ENCODE peak calls at places on chromosome 2, in eight cellular contexts. M is body of pancreas, Y is mesothelial cell of epicardium, D is natural killer cell, Q is Peyer's patch, L is B cell, F is AG04450, O is dorsolateral prefrontal cortex. C is an unnamed sample.

GRCh38 chr2:3628800-3629199 is 29.2 kb upstream of the ALLC start:
- DNase-seq in F (no peak), O (no peak), Q (peak), M (peak), Y (no peak), L (no peak), D (no peak), C (peak)

GRCh38 chr2:22153974-22154373 is 1030.2 kb downstream of the TDRD15 start:
- DNase-seq in Y (no peak), D (no peak), M (no peak), F (no peak), O (no peak), L (no peak), Q (no peak), C (no peak)

GRCh38 chr2:214593723-214594122 is 182.9 kb downstream of the VWC2L start:
- DNase-seq in L (no peak), Q (no peak), M (peak), D (no peak), O (no peak), F (peak), Y (no peak), C (no peak)

GRCh38 chr2:125185691-125186270 is 1160.7 kb downstream of the CNTNAP5 start:
- DNase-seq in O (no peak), F (no peak), Q (no peak), Y (no peak), D (no peak), L (no peak), M (no peak), C (no peak)

GRCh38 chr2:171217330-171217729 is 56.6 kb upstream of the TLK1 start:
- DNase-seq in Q (no peak), L (no peak), O (no peak), D (no peak), F (no peak), Y (no peak), M (no peak), C (no peak)

GRCh38 chr2:20604401-20604911 is 46.4 kb downstream of the HS1BP3 start:
- DNase-seq in F (no peak), Y (no peak), L (no peak), O (peak), Q (peak), D (no peak), M (no peak), C (no peak)

GRCh38 chr2:85066874-85067351 is 66.3 kb upstream of the TCF7L1 start:
- DNase-seq in O (peak), F (peak), Y (peak), Q (peak), D (peak), M (peak), L (peak), C (peak)

GRCh38 chr2:214069254-214069653 is 341.6 kb upstream of the VWC2L start:
- DNase-seq in Y (no peak), L (no peak), M (no peak), Q (no peak), D (no peak), O (no peak), F (peak), C (no peak)

GRCh38 chr2:181891966-181892794 is 650 bp downstream of the ITPRID2 start:
- DNase-seq in F (no peak), D (peak), Q (peak), L (peak), O (peak), Y (peak), M (peak), C (peak)

GRCh38 chr2:529425-529824 is 147.8 kb downstream of the TMEM18 start:
- DNase-seq in F (no peak), O (no peak), L (peak), M (no peak), D (no peak), Q (no peak), Y (no peak), C (no peak)

GRCh38 chr2:46389417-46389916 is 89.9 kb upstream of the TMEM247 start:
- DNase-seq in O (no peak), Q (no peak), L (no peak), D (no peak), M (no peak), F (no peak), Y (no peak), C (no peak)

GRCh38 chr2:146853741-146854444 is 990.9 kb upstream of the ACVR2A start:
- DNase-seq in Q (no peak), O (no peak), L (no peak), M (no peak), Y (no peak), F (no peak), D (no peak), C (no peak)

GRCh38 chr2:72153924-72154323 is 6.3 kb upstream of the CYP26B1 start:
- DNase-seq in L (no peak), F (no peak), M (no peak), D (no peak), Q (no peak), Y (no peak), O (no peak), C (no peak)

GRCh38 chr2:207422307-207422960 is 107.3 kb upstream of the CREB1 start:
- DNase-seq in F (no peak), L (no peak), M (no peak), Q (no peak), Y (no peak), O (no peak), D (no peak), C (no peak)

GRCh38 chr2:60379684-60380083 is 173.8 kb downstream of the BCL11A start:
- DNase-seq in Q (no peak), D (no peak), Y (no peak), O (no peak), L (no peak), F (no peak), M (no peak), C (no peak)

GRCh38 chr2:67825476-67825875 is 237.3 kb downstream of the C1D start:
- DNase-seq in Q (no peak), O (no peak), Y (no peak), F (no peak), L (peak), M (no peak), D (no peak), C (no peak)

GRCh38 chr2:171360905-171361304 is 72.9 kb downstream of the METTL8 start:
- DNase-seq in L (no peak), F (no peak), Y (no peak), Q (no peak), D (no peak), M (no peak), O (no peak), C (no peak)

GRCh38 chr2:235883675-235884074 is 284.5 kb downstream of the GBX2 start:
- DNase-seq in M (no peak), O (no peak), Y (no peak), D (no peak), F (no peak), Q (no peak), L (no peak), C (no peak)

GRCh38 chr2:85393836-85394235 is 16.3 kb downstream of the CAPG start:
- DNase-seq in M (no peak), Y (no peak), D (no peak), L (no peak), O (no peak), Q (peak), F (no peak), C (no peak)

GRCh38 chr2:109318150-109318948 is 189.3 kb downstream of the SH3RF3 start:
- DNase-seq in L (no peak), M (peak), Q (peak), Y (no peak), F (peak), O (peak), D (no peak), C (no peak)

GRCh38 chr2:222734690-222735014 is 63.2 kb downstream of the MOGAT1 start:
- DNase-seq in Y (no peak), L (no peak), M (no peak), Q (no peak), D (no peak), F (no peak), O (no peak), C (no peak)

GRCh38 chr2:143528021-143528420 is 398.8 kb downstream of the ARHGAP15 start:
- DNase-seq in F (no peak), M (no peak), D (no peak), O (no peak), Y (no peak), L (no peak), Q (no peak), C (no peak)

GRCh38 chr2:236980961-236981360 is 104.7 kb upstream of the COPS8 start:
- DNase-seq in F (no peak), M (no peak), Q (peak), O (no peak), D (no peak), Y (no peak), L (no peak), C (no peak)

GRCh38 chr2:230938098-230938497 is 13.1 kb upstream of the GPR55 start:
- DNase-seq in D (no peak), Y (no peak), M (no peak), F (no peak), O (no peak), Q (no peak), L (no peak), C (no peak)

GRCh38 chr2:167816897-167817296 is 430.5 kb downstream of the STK39 start:
- DNase-seq in Q (no peak), Y (no peak), L (no peak), O (no peak), D (no peak), M (no peak), F (no peak), C (no peak)

GRCh38 chr2:86789687-86790133 is 1.0 kb downstream of the CD8A start:
- DNase-seq in M (no peak), O (no peak), Q (no peak), D (no peak), F (no peak), L (peak), Y (no peak), C (no peak)

GRCh38 chr2:206836722-206837121 is 71.3 kb downstream of the FASTKD2 start:
- DNase-seq in O (no peak), M (no peak), D (no peak), L (no peak), Y (no peak), Q (no peak), F (no peak), C (no peak)

GRCh38 chr2:201404699-201405275 is 46.5 kb downstream of the TRAK2 start:
- DNase-seq in M (no peak), D (no peak), O (no peak), F (no peak), Y (no peak), L (no peak), Q (no peak), C (no peak)

GRCh38 chr2:217393585-217394032 is 533.7 kb upstream of the TNP1 start:
- DNase-seq in M (peak), Q (peak), F (peak), Y (no peak), D (no peak), O (no peak), L (no peak), C (no peak)

GRCh38 chr2:3244486-3244885 is 133.1 kb downstream of the EIPR1 start:
- DNase-seq in F (no peak), O (no peak), Y (no peak), L (no peak), M (no peak), Q (no peak), D (no peak), C (no peak)

GRCh38 chr2:120236791-120237190 is 13.6 kb upstream of the TMEM185B start:
- DNase-seq in L (no peak), D (no peak), M (no peak), Y (no peak), Q (peak), O (no peak), F (no peak), C (no peak)

GRCh38 chr2:186531257-186531775 is 45.3 kb downstream of the ZC3H15 start:
- DNase-seq in F (no peak), L (no peak), Q (no peak), D (no peak), Y (no peak), M (no peak), O (no peak), C (no peak)

GRCh38 chr2:28507806-28508764 is 12.2 kb downstream of the PLB1 start:
- DNase-seq in Q (peak), M (no peak), Y (no peak), L (no peak), O (no peak), D (peak), F (no peak), C (no peak)

GRCh38 chr2:112031473-112031872 is 23.6 kb upstream of the TMEM87B start:
- DNase-seq in D (no peak), Y (no peak), O (no peak), F (no peak), M (peak), Q (no peak), L (no peak), C (no peak)

GRCh38 chr2:176561706-176562105 is 292.5 kb downstream of the MTX2 start:
- DNase-seq in O (no peak), Q (no peak), Y (no peak), F (no peak), D (no peak), M (no peak), L (no peak), C (no peak)

GRCh38 chr2:46293466-46293865 is 3.7 kb upstream of the EPAS1 start:
- DNase-seq in D (no peak), Q (no peak), Y (no peak), M (no peak), O (no peak), L (no peak), F (no peak), C (no peak)

GRCh38 chr2:50492452-50492851 is 539.5 kb downstream of the NRXN1 start:
- DNase-seq in D (no peak), M (peak), Y (no peak), Q (peak), L (peak), O (no peak), F (peak), C (peak)
- TF ChIP-seq CTCF in D (peak), M (peak), Y (peak), Q (no peak), L (peak), O (peak), F (peak), C (peak)

GRCh38 chr2:157572725-157573124 is 55.9 kb downstream of the ACVR1C start:
- DNase-seq in F (no peak), D (no peak), Q (no peak), O (no peak), Y (no peak), M (no peak), L (peak), C (no peak)
- TF ChIP-seq CTCF in F (no peak), D (peak), Q (no peak), O (no peak), Y (peak), M (no peak), L (peak), C (peak)

GRCh38 chr2:98936917-98937351 is 909 bp upstream of the CRACDL start:
- DNase-seq in Q (no peak), Y (no peak), D (no peak), L (no peak), F (no peak), M (no peak), O (no peak), C (peak)

GRCh38 chr2:98937906-98938305 is 1.9 kb upstream of the CRACDL start:
- DNase-seq in Q (no peak), D (no peak), O (no peak), M (no peak), L (no peak), Y (no peak), F (no peak), C (no peak)

GRCh38 chr2:98935777-98936132 is 270 bp downstream of the CRACDL start:
- DNase-seq in F (no peak), Y (no peak), M (no peak), Q (no peak), D (no peak), O (no peak), L (no peak), C (no peak)

GRCh38 chr2:98935111-98935770 is 784 bp downstream of the CRACDL start:
- DNase-seq in D (no peak), O (no peak), Q (no peak), L (no peak), Y (no peak), M (no peak), F (no peak), C (no peak)

GRCh38 chr2:98936133-98936916 is at the start of gene CRACDL:
- DNase-seq in L (peak), M (peak), O (no peak), F (no peak), Y (no peak), D (no peak), Q (no peak), C (peak)
- TF ChIP-seq CTCF in L (no peak), M (no peak), O (no peak), F (no peak), Y (no peak), D (no peak), Q (no peak), C (no peak)

GRCh38 chr2:135530313-135531230 is at the start of gene ZRANB3:
- DNase-seq in O (peak), D (peak), F (peak), Y (peak), M (peak), L (peak), Q (peak), C (peak)

GRCh38 chr2:135528006-135528405 is 3.0 kb downstream of the ZRANB3 start:
- DNase-seq in Y (no peak), O (no peak), F (no peak), M (no peak), D (no peak), L (no peak), Q (no peak), C (no peak)

GRCh38 chr2:135525786-135526185 is 5.2 kb downstream of the ZRANB3 start:
- DNase-seq in F (no peak), L (no peak), O (no peak), Q (no peak), Y (no peak), M (no peak), D (no peak), C (no peak)

GRCh38 chr2:135532581-135532980 is 1.3 kb downstream of the R3HDM1 start:
- DNase-seq in L (no peak), F (no peak), Q (no peak), D (no peak), Y (no peak), M (no peak), O (no peak), C (no peak)

DNA sequence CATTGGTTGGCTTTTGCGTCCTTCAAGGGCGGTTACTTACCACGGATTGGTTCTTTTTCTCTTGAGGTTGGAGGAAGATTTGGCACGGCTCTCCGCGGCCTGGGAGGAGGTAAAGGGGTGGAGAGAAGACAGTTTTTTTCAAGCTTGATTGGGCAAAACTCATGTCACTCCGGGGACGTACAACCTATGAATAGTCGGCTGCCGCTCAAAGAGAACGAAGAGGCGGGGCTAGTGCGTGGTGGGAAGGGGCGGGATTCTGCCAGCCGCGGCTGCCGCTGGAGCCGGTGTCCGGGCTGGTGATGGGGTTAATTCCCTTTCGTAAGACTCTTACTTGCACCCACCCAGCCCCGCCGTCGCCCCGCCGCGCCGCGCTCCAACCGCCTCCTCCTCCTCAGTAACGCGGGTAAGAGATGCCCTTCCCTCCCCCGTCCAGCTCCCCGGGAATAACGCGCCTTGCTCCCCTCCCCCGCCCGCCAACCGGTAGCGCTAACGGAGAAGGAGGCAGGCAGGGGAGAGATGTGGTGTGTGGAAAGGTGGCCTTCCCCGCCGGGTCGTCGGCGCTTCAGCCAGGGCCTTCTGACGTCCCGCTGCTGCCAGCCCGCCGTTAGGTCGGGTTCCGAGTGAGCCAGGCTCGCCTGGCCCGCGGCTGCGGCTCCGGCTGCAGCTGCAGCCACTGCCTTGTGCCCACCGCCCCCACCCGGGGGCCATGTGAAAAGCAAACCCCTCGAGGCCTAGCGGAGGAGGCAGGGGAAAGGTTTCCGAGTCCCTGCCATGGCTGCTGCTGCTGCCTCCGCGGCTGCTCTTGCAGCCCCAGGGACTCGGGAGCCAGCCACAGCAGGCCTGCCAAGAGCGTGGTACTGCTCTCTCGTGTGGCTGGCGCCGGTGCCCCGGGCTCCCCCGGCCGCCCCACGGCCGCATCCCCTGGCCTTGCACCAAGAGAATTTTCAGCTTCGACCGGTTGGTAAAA is at the start of gene R3HDM1:
- DNase-seq in Y (peak), L (peak), F (peak), O (peak), Q (peak), D (peak), M (peak), C (peak)
- TF ChIP-seq CTCF in Y (no peak), L (peak), F (no peak), O (peak), Q (no peak), D (no peak), M (no peak), C (no peak)

GRCh38 chr2:225559090-225559489 is 159.6 kb downstream of the NYAP2 start:
- DNase-seq in Y (no peak), M (no peak), F (no peak), D (no peak), L (no peak), O (no peak), Q (no peak), C (no peak)

GRCh38 chr2:225558425-225558824 is 158.9 kb downstream of the NYAP2 start:
- DNase-seq in L (no peak), Y (no peak), Q (no peak), F (no peak), O (no peak), M (no peak), D (no peak), C (no peak)

GRCh38 chr2:225556461-225556860 is 157.0 kb downstream of the NYAP2 start:
- DNase-seq in D (no peak), L (no peak), F (no peak), Q (no peak), O (no peak), Y (no peak), M (no peak), C (peak)
- TF ChIP-seq CTCF in D (no peak), L (no peak), F (peak), Q (no peak), O (no peak), Y (no peak), M (no peak), C (no peak)

DNA sequence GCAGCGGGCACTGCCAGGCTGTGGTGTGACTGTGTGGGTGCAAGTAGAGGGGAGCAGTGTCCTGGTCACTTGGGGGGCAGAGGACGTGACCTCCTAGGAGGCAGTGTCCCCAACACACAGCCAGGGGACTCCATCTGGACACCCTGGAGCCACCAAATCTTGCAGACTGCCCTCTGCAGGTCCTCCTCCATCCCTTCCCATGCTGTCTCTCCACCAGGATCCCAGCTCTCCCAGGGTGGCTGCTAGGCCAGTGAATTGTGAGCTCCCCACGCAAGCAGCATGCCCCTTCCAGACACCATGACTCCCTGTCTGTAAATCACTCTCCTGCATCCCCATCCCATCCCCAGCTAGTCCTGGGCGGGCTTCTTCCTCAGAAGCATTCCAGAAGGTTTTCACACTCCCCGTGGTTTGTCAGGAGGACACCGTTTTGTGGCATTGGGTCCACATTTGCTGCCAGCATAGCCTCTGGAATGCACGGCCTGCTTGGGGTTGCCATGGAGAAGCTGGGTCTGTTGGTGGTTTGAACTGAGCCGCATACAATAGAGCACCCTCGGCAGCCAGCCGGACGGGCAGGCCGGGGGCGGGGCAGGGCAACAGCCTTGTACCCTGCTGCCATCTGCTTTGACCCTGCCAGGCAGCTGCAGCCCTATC is 210.7 kb downstream of the KLHL29 start:
- DNase-seq in L (no peak), Q (no peak), O (no peak), M (peak), Y (no peak), F (no peak), D (no peak), C (peak)
- TF ChIP-seq CTCF in L (no peak), Q (no peak), O (no peak), M (no peak), Y (no peak), F (no peak), D (no peak), C (no peak)

C was measured in endothelial cell.